ENCODE peak calls at places on chromosome 5, in four cellular contexts. B is GM18507; S is C1 segment of cervical spinal cord; P is naive thymus-derived CD8-positive, alpha-beta T cell. H is an unnamed sample.

GRCh38 chr5:145347026-145347616 is 488.0 kb downstream of the PRELID2 start:
- DNase-seq in B (no peak), S (no peak), P (no peak), H (peak; percentile 9)

GRCh38 chr5:28483327-28484025 is 1445.1 kb upstream of the CDH9 start:
- DNase-seq in B (no peak), S (no peak), P (no peak), H (no peak)

GRCh38 chr5:103369125-103370120 is 110.9 kb downstream of the MACIR start:
- DNase-seq in B (no peak), S (no peak), P (no peak), H (no peak)

GRCh38 chr5:159053216-159053615 is 46.5 kb downstream of the EBF1 start:
- DNase-seq in B (no peak), S (no peak), P (no peak), H (no peak)

GRCh38 chr5:85716344-85717202 is 901.2 kb upstream of the COX7C start:
- DNase-seq in B (no peak), S (no peak), P (no peak), H (no peak)

GRCh38 chr5:80820685-80821084 is 139.5 kb upstream of the RASGRF2 start:
- DNase-seq in B (no peak), S (no peak), P (no peak), H (no peak)

GRCh38 chr5:103804714-103805113 is 242.1 kb upstream of the NUDT12 start:
- DNase-seq in B (no peak), S (no peak), P (no peak), H (no peak)

GRCh38 chr5:107593009-107593408 is 77.7 kb downstream of the EFNA5 start:
- DNase-seq in B (no peak), S (no peak), P (no peak), H (no peak)

GRCh38 chr5:79811081-79811480 is 121.4 kb downstream of the CMYA5 start:
- DNase-seq in B (no peak), S (no peak), P (no peak), H (no peak)

GRCh38 chr5:142597546-142598337 is 88.1 kb downstream of the FGF1 start:
- DNase-seq in B (no peak), S (peak; percentile 36), P (no peak), H (peak; percentile 32)

GRCh38 chr5:142823176-142823575 is 53.0 kb downstream of the ARHGAP26 start:
- DNase-seq in B (no peak), S (no peak), P (no peak), H (no peak)

GRCh38 chr5:80798633-80799032 is 143.8 kb upstream of the DHFR start:
- DNase-seq in B (no peak), S (no peak), P (no peak), H (no peak)

GRCh38 chr5:96673127-96673526 is 11.0 kb downstream of the CAST start:
- DNase-seq in B (no peak), S (no peak), P (no peak), H (no peak)

GRCh38 chr5:148179234-148179824 is 11.0 kb downstream of the SPINK14 start:
- DNase-seq in B (no peak), S (no peak), P (no peak), H (peak; percentile 64)

GRCh38 chr5:96220610-96221390 is 212.2 kb downstream of the PCSK1 start:
- DNase-seq in B (no peak), S (no peak), P (no peak), H (no peak)

GRCh38 chr5:1731091-1731639 is 68.5 kb downstream of the MRPL36 start:
- DNase-seq in B (no peak), S (no peak), P (no peak), H (no peak)

GRCh38 chr5:150656191-150657132 is 4.6 kb upstream of the MYOZ3 start:
- DNase-seq in B (peak; percentile 79), S (peak; percentile 78), P (peak; percentile 86), H (peak; percentile 35)

GRCh38 chr5:180098991-180099732 is 27.6 kb upstream of the RNF130 start:
- DNase-seq in B (no peak), S (no peak), P (no peak), H (no peak)

GRCh38 chr5:111003623-111004022 is 67.9 kb upstream of the TSLP start:
- DNase-seq in B (no peak), S (no peak), P (no peak), H (no peak)

GRCh38 chr5:111447099-111447498 is 65.2 kb downstream of the STARD4 start:
- DNase-seq in B (no peak), S (no peak), P (no peak), H (no peak)

GRCh38 chr5:91885291-91886265 is 502.5 kb upstream of the ARRDC3 start:
- DNase-seq in B (no peak), S (no peak), P (no peak), H (no peak)

GRCh38 chr5:76476639-76477038 is 73.6 kb downstream of the IQGAP2 start:
- DNase-seq in B (no peak), S (no peak), P (no peak), H (no peak)

GRCh38 chr5:173051746-173052145 is 4.4 kb upstream of the CREBRF start:
- DNase-seq in B (no peak), S (no peak), P (no peak), H (no peak)

GRCh38 chr5:35754481-35754880 is 102.2 kb upstream of the IL7R start:
- DNase-seq in B (no peak), S (no peak), P (no peak), H (no peak)

GRCh38 chr5:143582869-143583268 is 179.4 kb upstream of the NR3C1 start:
- DNase-seq in B (no peak), S (no peak), P (no peak), H (no peak)

GRCh38 chr5:154513669-154514084 is 35.6 kb upstream of the HAND1 start:
- DNase-seq in B (no peak), S (no peak), P (no peak), H (no peak)

GRCh38 chr5:138459311-138459710 is 6.0 kb upstream of the EGR1 start:
- DNase-seq in B (no peak), S (peak; percentile 33), P (peak; percentile 91), H (no peak)

GRCh38 chr5:78496373-78496772 is 136.0 kb downstream of the SCAMP1 start:
- DNase-seq in B (no peak), S (no peak), P (no peak), H (peak; percentile 15)

GRCh38 chr5:132737982-132738770 is 830 bp upstream of the KIF3A start:
- DNase-seq in B (no peak), S (no peak), P (no peak), H (no peak)

GRCh38 chr5:134240421-134240962 is 14.6 kb upstream of the PPP2CA start:
- DNase-seq in B (no peak), S (peak; percentile 32), P (no peak), H (peak; percentile 44)

GRCh38 chr5:90293931-90294330 is 115.6 kb downstream of the CETN3 start:
- DNase-seq in B (no peak), S (no peak), P (no peak), H (peak; percentile 25)

H was measured in HepG2.